ENCODE peak calls at places on chromosomes 4 and X, in eight cellular contexts. Z is A172; V is fibroblast of the aortic adventitia; J is left ventricle myocardium inferior; F is CD8-positive, alpha-beta T cell; W is NCI-H1417; T is activated naive CD4-positive, alpha-beta T cell; X is right atrium auricular region. S is an unnamed sample.

GRCh38 chr4:20251796-20252655 is at the start of gene SLIT2:
- DNase-seq in W (peak), V (peak), T (no peak), Z (peak), F (no peak), X (peak), J (peak), S (peak)

GRCh38 chr4:119207051-119207450 is 5.5 kb upstream of the USP53 start:
- DNase-seq in T (no peak), X (no peak), W (no peak), Z (peak), V (peak), J (no peak), F (no peak), S (no peak)

GRCh38 chrX:53440631-53441517 is 6.7 kb upstream of the HSD17B10 start:
- DNase-seq in V (peak), J (peak), F (peak), X (peak), Z (peak), W (no peak), T (no peak), S (peak)

GRCh38 chr4:41009411-41009810 is 204.9 kb downstream of the APBB2 start:
- DNase-seq in J (no peak), T (no peak), F (no peak), W (no peak), Z (peak), V (peak), X (no peak), S (no peak)

GRCh38 chr4:2944882-2945526 is 18.2 kb downstream of the NOP14 start:
- DNase-seq in J (no peak), Z (no peak), V (no peak), T (no peak), W (no peak), X (no peak), F (no peak), S (no peak)

GRCh38 chr4:8920289-8920965 is 48.8 kb upstream of the HMX1 start:
- DNase-seq in X (no peak), Z (no peak), F (no peak), V (no peak), J (no peak), T (no peak), W (no peak), S (peak)

GRCh38 chr4:37531156-37531555 is 155.0 kb downstream of the RELL1 start:
- DNase-seq in T (no peak), F (no peak), J (no peak), W (no peak), X (no peak), V (no peak), Z (no peak), S (no peak)

GRCh38 chr4:6474053-6474568 is 1.7 kb upstream of the PPP2R2C start:
- DNase-seq in T (no peak), X (peak), Z (no peak), F (no peak), V (no peak), W (no peak), J (no peak), S (peak)

GRCh38 chrX:147803948-147804347 is 107.8 kb upstream of the FMR1 start:
- DNase-seq in W (peak), T (no peak), Z (peak), X (no peak), J (no peak), F (no peak), V (no peak), S (no peak)

GRCh38 chr4:7531640-7531994 is 96.9 kb upstream of the PSAPL1 start:
- DNase-seq in Z (no peak), W (no peak), V (no peak), X (no peak), T (no peak), F (no peak), J (no peak), S (no peak)

GRCh38 chr4:10303291-10303690 is 153.9 kb downstream of the ZNF518B start:
- DNase-seq in F (no peak), T (no peak), W (no peak), V (no peak), J (no peak), Z (no peak), X (no peak), S (no peak)

GRCh38 chrX:63511361-63511760 is 160.2 kb upstream of the SPIN4 start:
- DNase-seq in F (no peak), W (no peak), T (no peak), V (no peak), X (no peak), Z (no peak), J (no peak), S (no peak)

GRCh38 chr4:87707279-87707918 is 57.3 kb downstream of the DMP1 start:
- DNase-seq in J (no peak), V (no peak), W (no peak), T (no peak), Z (no peak), F (no peak), X (no peak), S (no peak)

GRCh38 chrX:11499076-11500044 is 166.4 kb downstream of the ARHGAP6 start:
- DNase-seq in F (no peak), X (no peak), T (no peak), V (peak), Z (peak), J (no peak), W (no peak), S (no peak)

GRCh38 chrX:41047878-41048534 is 37.2 kb upstream of the USP9X start:
- DNase-seq in F (no peak), V (no peak), X (no peak), T (no peak), W (no peak), Z (no peak), J (no peak), S (no peak)

GRCh38 chrX:25858273-25858880 is 279.8 kb upstream of the MAGEB18 start:
- DNase-seq in T (no peak), W (no peak), X (no peak), F (no peak), J (no peak), Z (peak), V (peak), S (no peak)

GRCh38 chrX:149286940-149287349 is 218.2 kb downstream of the IDS start:
- DNase-seq in Z (peak), T (peak), F (peak), J (no peak), V (peak), X (no peak), W (peak), S (no peak)

GRCh38 chr4:3688018-3688998 is 77.9 kb upstream of the ADRA2C start:
- DNase-seq in T (no peak), X (no peak), V (no peak), W (no peak), Z (peak), F (no peak), J (no peak), S (no peak)

GRCh38 chrX:23908219-23909003 is 605 bp downstream of the CXorf58 start:
- DNase-seq in V (no peak), Z (no peak), W (no peak), J (no peak), T (no peak), F (peak), X (no peak), S (no peak)

GRCh38 chrX:56564182-56564885 is 907 bp downstream of the UBQLN2 start:
- DNase-seq in F (peak), Z (peak), W (peak), T (no peak), V (peak), J (no peak), X (no peak), S (no peak)

GRCh38 chr4:127782025-127782274 is 172 bp upstream of the HSPA4L start:
- DNase-seq in F (no peak), Z (no peak), J (peak), V (peak), X (peak), W (peak), T (no peak), S (no peak)

GRCh38 chrX:134622813-134623185 is 35.5 kb downstream of the PLAC1 start:
- DNase-seq in Z (no peak), T (no peak), F (no peak), W (no peak), X (no peak), V (no peak), J (no peak), S (no peak)

GRCh38 chrX:72243472-72243871 is 4.6 kb upstream of the ERCC6L start:
- DNase-seq in T (no peak), Z (peak), X (no peak), W (no peak), J (no peak), V (peak), F (no peak), S (no peak)

GRCh38 chrX:94123062-94123461 is 449.1 kb downstream of the FAM133A start:
- DNase-seq in T (no peak), W (no peak), Z (no peak), F (no peak), X (no peak), J (no peak), V (no peak), S (no peak)

GRCh38 chrX:131058136-131058868 is at the start of gene ARHGAP36:
- DNase-seq in F (no peak), X (no peak), V (no peak), W (no peak), J (no peak), Z (no peak), T (no peak), S (no peak)

GRCh38 chr4:5955201-5955821 is 62.4 kb upstream of the CRMP1 start:
- DNase-seq in T (no peak), Z (peak), V (no peak), W (peak), X (no peak), J (no peak), F (no peak), S (no peak)